ENCODE peak calls at places on chromosome 12, in eight cellular contexts. O, M, A, B, K, S, Y and N are unnamed samples.

GRCh38 chr12:17818931-17819330 is 271.1 kb downstream of the RERGL start:
- DNase-seq in K (no peak), B (no peak), M (no peak), S (no peak), Y (no peak), O (no peak), A (no peak), N (no peak)

GRCh38 chr12:90871697-90872096 is 83.3 kb downstream of the CCER1 start:
- DNase-seq in M (no peak), O (no peak), S (no peak), A (no peak), K (no peak), B (no peak), Y (no peak), N (no peak)

GRCh38 chr12:64735447-64735846 is 23.8 kb downstream of the GNS start:
- DNase-seq in K (no peak), S (no peak), O (no peak), A (no peak), M (no peak), Y (no peak), B (no peak), N (no peak)

GRCh38 chr12:54413284-54414190 is 5.5 kb downstream of the ITGA5 start:
- DNase-seq in K (no peak), S (no peak), M (peak), B (no peak), O (no peak), Y (peak), A (no peak), N (peak)

GRCh38 chr12:117042171-117042809 is 56.9 kb downstream of the TESC start:
- DNase-seq in M (no peak), Y (no peak), O (no peak), K (no peak), B (no peak), S (peak), A (no peak), N (no peak)

GRCh38 chr12:48890657-48891418 is 25.2 kb upstream of the RND1 start:
- DNase-seq in M (peak), O (peak), Y (peak), S (peak), B (peak), A (peak), K (no peak), N (peak)

GRCh38 chr12:12837025-12837872 is 24.1 kb downstream of the DDX47 start:
- DNase-seq in S (peak), A (peak), O (no peak), M (peak), K (peak), Y (no peak), B (no peak), N (no peak)

GRCh38 chr12:67434653-67435375 is 165.7 kb downstream of the CAND1 start:
- DNase-seq in K (no peak), M (no peak), O (no peak), S (no peak), B (no peak), Y (no peak), A (peak), N (no peak)

GRCh38 chr12:104340177-104340576 is 36.6 kb downstream of the EID3 start:
- DNase-seq in K (no peak), O (no peak), M (no peak), Y (no peak), S (no peak), A (no peak), B (no peak), N (no peak)

GRCh38 chr12:53115891-53116675 is 12.8 kb downstream of the SOAT2 start:
- DNase-seq in K (no peak), O (no peak), Y (no peak), A (no peak), S (no peak), B (no peak), M (no peak), N (no peak)

GRCh38 chr12:111288771-111289170 is 80.1 kb downstream of the PHETA1 start:
- DNase-seq in A (no peak), S (no peak), O (no peak), M (no peak), B (no peak), Y (no peak), K (no peak), N (no peak)

GRCh38 chr12:114919479-114919878 is 235.5 kb upstream of the TBX3 start:
- DNase-seq in O (no peak), M (no peak), B (no peak), A (no peak), S (no peak), K (no peak), Y (no peak), N (no peak)

GRCh38 chr12:69120331-69120730 is 119.0 kb upstream of the CPSF6 start:
- DNase-seq in Y (no peak), A (no peak), B (no peak), K (no peak), O (no peak), M (no peak), S (no peak), N (no peak)

GRCh38 chr12:22728989-22729388 is 104.0 kb downstream of the ETNK1 start:
- DNase-seq in M (no peak), O (no peak), Y (no peak), K (no peak), B (no peak), S (no peak), A (no peak), N (no peak)

GRCh38 chr12:102421801-102422583 is 58.4 kb downstream of the IGF1 start:
- DNase-seq in M (no peak), S (no peak), Y (no peak), K (no peak), A (peak), B (no peak), O (no peak), N (no peak)

GRCh38 chr12:31756977-31757420 is 28.2 kb upstream of the AMN1 start:
- DNase-seq in B (no peak), S (no peak), O (no peak), Y (no peak), M (no peak), K (no peak), A (peak), N (no peak)

GRCh38 chr12:79935624-79936040 is 735 bp upstream of the PPP1R12A start:
- DNase-seq in S (no peak), B (no peak), K (peak), O (no peak), A (peak), Y (no peak), M (no peak), N (no peak)

GRCh38 chr12:45831590-45831989 is 102.1 kb downstream of the ARID2 start:
- DNase-seq in M (no peak), S (no peak), O (no peak), A (no peak), B (no peak), Y (no peak), K (no peak), N (no peak)

GRCh38 chr12:16352481-16352880 is 5.0 kb downstream of the MGST1 start:
- DNase-seq in A (peak), Y (no peak), M (no peak), S (no peak), B (no peak), K (no peak), O (no peak), N (no peak)

GRCh38 chr12:67223225-67223624 is 45.9 kb upstream of the CAND1 start:
- DNase-seq in K (no peak), S (no peak), M (no peak), A (no peak), Y (no peak), B (no peak), O (no peak), N (no peak)

GRCh38 chr12:117587646-117588287 is 226.3 kb upstream of the NOS1 start:
- DNase-seq in A (peak), Y (peak), S (peak), K (no peak), B (peak), O (no peak), M (no peak), N (no peak)

GRCh38 chr12:60501124-60501729 is 905.4 kb downstream of the SLC16A7 start:
- DNase-seq in O (no peak), Y (no peak), S (no peak), K (no peak), M (no peak), A (peak), B (no peak), N (no peak)

GRCh38 chr12:132248439-132249157 is 80.8 kb downstream of the GALNT9 start:
- DNase-seq in M (no peak), O (peak), S (no peak), K (no peak), A (no peak), Y (no peak), B (no peak), N (no peak)

GRCh38 chr12:90048918-90049317 is 340.3 kb upstream of the ATP2B1 start:
- DNase-seq in K (no peak), Y (no peak), S (no peak), O (no peak), B (no peak), M (no peak), A (peak), N (no peak)

GRCh38 chr12:14767617-14768016 is 35.7 kb downstream of the WBP11 start:
- DNase-seq in O (no peak), Y (no peak), B (no peak), M (no peak), S (no peak), A (no peak), K (no peak), N (no peak)

GRCh38 chr12:113055594-113056380 is 743 bp upstream of the DTX1 start:
- DNase-seq in O (no peak), B (no peak), S (no peak), K (no peak), Y (no peak), A (no peak), M (no peak), N (no peak)

GRCh38 chr12:6607751-6608591 is 792 bp upstream of the CHD4 start:
- DNase-seq in B (peak), K (peak), Y (peak), O (no peak), S (peak), A (peak), M (no peak), N (no peak)

GRCh38 chr12:100545092-100545491 is 28.4 kb upstream of the GAS2L3 start:
- DNase-seq in K (no peak), A (no peak), B (no peak), S (no peak), O (no peak), Y (no peak), M (no peak), N (no peak)

GRCh38 chr12:44240186-44240585 is 404.3 kb downstream of the TMEM117 start:
- DNase-seq in M (no peak), K (no peak), O (no peak), Y (no peak), A (no peak), S (no peak), B (no peak), N (no peak)

GRCh38 chr12:1273051-1273450 is 282.0 kb downstream of the ERC1 start:
- DNase-seq in K (no peak), M (no peak), B (no peak), O (no peak), S (no peak), A (no peak), Y (no peak), N (no peak)

GRCh38 chr12:69468237-69469026 is 1.8 kb upstream of the FRS2 start:
- DNase-seq in O (no peak), M (no peak), S (no peak), Y (no peak), B (no peak), A (peak), K (no peak), N (no peak)

GRCh38 chr12:57161491-57161890 is 14.1 kb upstream of the LRP1-AS start:
- DNase-seq in Y (no peak), A (no peak), S (no peak), O (no peak), B (no peak), M (no peak), K (no peak), N (no peak)

GRCh38 chr12:49903700-49904423 is at the start of gene FAIM2:
- DNase-seq in Y (peak), O (peak), K (no peak), B (peak), M (peak), S (no peak), A (no peak), N (peak)

GRCh38 chr12:105954891-105955607 is 183.7 kb downstream of the NUAK1 start:
- DNase-seq in Y (no peak), K (no peak), B (no peak), M (no peak), S (no peak), O (no peak), A (peak), N (no peak)

GRCh38 chr12:105107176-105107496 is 395 bp upstream of the WASHC4 start:
- DNase-seq in A (peak), Y (no peak), O (no peak), K (no peak), M (no peak), B (no peak), S (no peak), N (no peak)